ENCODE peak calls at places on chromosome 1, in eight cellular contexts. G is T-helper 9 cell; I is cortex of kidney; J is astrocyte of the spinal cord; L is ureter; O is activated naive CD4-positive, alpha-beta T cell; H is ACHN; Z is left lung. C is an unnamed sample.

GRCh38 chr1:208880433-208881100 is 636.4 kb upstream of the PLXNA2 start:
- DNase-seq in G (no peak), I (no peak), J (peak; percentile 45), L (no peak), O (no peak), H (no peak), Z (no peak), C (no peak)

GRCh38 chr1:2826316-2826715 is 24.8 kb upstream of the TTC34 start:
- DNase-seq in G (no peak), I (no peak), J (no peak), L (no peak), O (no peak), H (no peak), Z (peak; percentile 47), C (no peak)

GRCh38 chr1:240946926-240947325 is 335.0 kb upstream of the GREM2 start:
- DNase-seq in G (no peak), I (no peak), J (peak; percentile 47), L (no peak), O (no peak), H (peak; percentile 55), Z (no peak), C (no peak)

GRCh38 chr1:70042090-70042716 is 163.2 kb downstream of the LRRC40 start:
- DNase-seq in G (no peak), I (no peak), J (peak; percentile 8), L (no peak), O (no peak), H (no peak), Z (no peak), C (no peak)

GRCh38 chr1:75643460-75643859 is 32.5 kb upstream of the SLC44A5 start:
- DNase-seq in G (no peak), I (no peak), J (no peak), L (no peak), O (no peak), H (no peak), Z (no peak), C (no peak)

GRCh38 chr1:93676424-93676823 is 5.2 kb downstream of the BCAR3 start:
- DNase-seq in G (no peak), I (no peak), J (no peak), L (no peak), O (no peak), H (no peak), Z (no peak), C (no peak)

GRCh38 chr1:45097944-45098343 is 85.9 kb downstream of the UROD start:
- DNase-seq in G (no peak), I (no peak), J (no peak), L (no peak), O (no peak), H (no peak), Z (no peak), C (no peak)

GRCh38 chr1:234527346-234527745 is 48.4 kb upstream of the TARBP1 start:
- DNase-seq in G (no peak), I (no peak), J (no peak), L (no peak), O (no peak), H (no peak), Z (no peak), C (no peak)

GRCh38 chr1:167593860-167594259 is 36.2 kb upstream of the RCSD1 start:
- DNase-seq in G (no peak), I (no peak), J (no peak), L (no peak), O (no peak), H (no peak), Z (no peak), C (no peak)

GRCh38 chr1:31709060-31709459 is 5.2 kb upstream of the COL16A1 start:
- DNase-seq in G (no peak), I (no peak), J (no peak), L (no peak), O (no peak), H (no peak), Z (no peak), C (no peak)

GRCh38 chr1:41847011-41847410 is 71.7 kb downstream of the HIVEP3 start:
- DNase-seq in G (no peak), I (no peak), J (no peak), L (no peak), O (no peak), H (no peak), Z (no peak), C (no peak)

GRCh38 chr1:234320069-234320468 is 53.2 kb upstream of the COA6 start:
- DNase-seq in G (no peak), I (no peak), J (no peak), L (no peak), O (no peak), H (no peak), Z (no peak), C (no peak)

GRCh38 chr1:181148636-181149035 is 60.1 kb downstream of the IER5 start:
- DNase-seq in G (no peak), I (no peak), J (no peak), L (no peak), O (no peak), H (no peak), Z (no peak), C (no peak)

GRCh38 chr1:60298290-60298689 is 224.7 kb upstream of the C1orf87 start:
- DNase-seq in G (no peak), I (no peak), J (no peak), L (no peak), O (no peak), H (no peak), Z (no peak), C (no peak)

GRCh38 chr1:173304529-173305227 is 97.5 kb upstream of the TNFSF4 start:
- DNase-seq in G (no peak), I (no peak), J (no peak), L (no peak), O (no peak), H (no peak), Z (no peak), C (no peak)